ENCODE peak calls at places on chromosomes 7 and 10, in four cellular contexts. D is IMR-90, X is H1, Z is HCT116. S is an unnamed sample. For H3K4me1, the result is how much of the 10 kb centered on the place peaks cover.

GRCh38 chr10:72010234-72010992 is 46.2 kb downstream of the CHST3 start:
- DNase-seq in Z (no peak), X (no peak), D (no peak), S (no peak)

GRCh38 chr10:14153570-14154055 is 177.1 kb downstream of the FRMD4A start:
- DNase-seq in X (peak), Z (no peak), D (peak), S (no peak)

GRCh38 chr10:52232561-52233350 is 81.3 kb upstream of the DKK1 start:
- DNase-seq in D (no peak), Z (no peak), X (no peak), S (peak)

GRCh38 chr7:41656357-41656756 is 46.5 kb downstream of the INHBA start:
- DNase-seq in D (peak), X (no peak), Z (no peak), S (no peak)

GRCh38 chr10:13473986-13474385 is 54.8 kb downstream of the BEND7 start:
- DNase-seq in Z (no peak), D (no peak), X (no peak), S (no peak)

GRCh38 chr7:74231232-74231590 is 21.4 kb downstream of the LAT2 start:
- DNase-seq in X (no peak), Z (no peak), D (no peak), S (no peak)

GRCh38 chr10:76202777-76203176 is 771.4 kb downstream of the LRMDA start:
- DNase-seq in Z (no peak), D (peak), X (no peak), S (no peak)

GRCh38 chr10:113045155-113046055 is 95.4 kb downstream of the TCF7L2 start:
- DNase-seq in Z (no peak), D (peak), X (no peak), S (no peak)

GRCh38 chr7:91193141-91193540 is 71.1 kb upstream of the FZD1 start:
- DNase-seq in D (peak), Z (no peak), X (no peak), S (no peak)

GRCh38 chr10:132517951-132518521 is 19.6 kb upstream of the INPP5A start:
- DNase-seq in X (peak), Z (no peak), D (no peak), S (no peak)

DNA sequence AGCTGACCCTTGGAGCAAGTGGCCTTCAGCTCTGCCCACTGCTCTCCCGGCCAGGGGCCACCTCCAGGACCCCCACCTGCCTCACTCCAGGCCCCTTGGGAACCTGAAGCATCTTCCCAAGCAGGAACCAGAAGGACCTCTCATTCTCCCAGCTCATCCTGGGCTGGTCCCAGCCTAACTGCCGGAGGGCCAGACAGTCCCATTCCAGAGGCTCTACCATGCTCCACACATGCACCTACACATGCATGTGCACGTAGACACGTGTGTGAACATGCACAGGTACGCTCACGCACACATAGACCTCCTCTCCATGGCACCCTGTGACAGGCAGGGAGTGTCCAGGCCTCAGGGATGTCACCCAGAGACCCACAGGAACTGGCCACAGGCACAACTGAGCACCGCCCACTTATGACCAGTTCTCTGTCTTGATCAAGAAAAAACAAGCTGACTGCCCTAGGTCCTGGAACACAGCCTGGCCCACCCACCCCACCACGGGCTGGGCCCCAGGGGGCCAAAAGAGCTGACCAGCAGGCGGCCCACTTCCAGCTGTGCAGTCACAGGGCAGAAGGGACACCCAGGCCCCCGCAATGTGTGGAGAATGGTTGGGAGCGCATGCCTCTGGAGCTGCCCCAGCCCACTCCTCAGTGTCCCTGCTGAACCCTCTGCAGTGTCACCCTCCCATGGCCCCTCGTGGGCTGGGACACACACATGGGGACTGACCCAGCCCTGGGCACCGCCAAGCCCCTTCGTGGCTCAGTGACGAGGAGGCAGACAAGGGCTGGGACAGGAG is 43.4 kb downstream of the CAMK2B start:
- DNase-seq in X (no peak), Z (no peak), D (no peak), S (no peak)
- H3K4me1 ChIP-seq in X (under half), Z (under half), D (under half), S (under half)

GRCh38 chr7:5284304-5285281 is 1.9 kb downstream of the SLC29A4 start:
- DNase-seq in D (no peak), X (peak), Z (peak), S (peak)

GRCh38 chr7:5283421-5284303 is 919 bp downstream of the SLC29A4 start:
- DNase-seq in X (no peak), D (no peak), Z (no peak), S (peak)

GRCh38 chr7:5278781-5279180 is 4.0 kb upstream of the SLC29A4 start:
- DNase-seq in X (no peak), Z (no peak), D (no peak), S (no peak)

GRCh38 chr7:5279734-5280133 is 3.0 kb upstream of the SLC29A4 start:
- DNase-seq in D (no peak), Z (no peak), X (no peak), S (no peak)

GRCh38 chr7:5282464-5283316 is at the start of gene SLC29A4:
- DNase-seq in Z (peak), X (no peak), D (no peak), S (no peak)
- TF ChIP-seq CEBPB in Z (no peak), X (no peak), D (no peak), S (no peak)

DNA sequence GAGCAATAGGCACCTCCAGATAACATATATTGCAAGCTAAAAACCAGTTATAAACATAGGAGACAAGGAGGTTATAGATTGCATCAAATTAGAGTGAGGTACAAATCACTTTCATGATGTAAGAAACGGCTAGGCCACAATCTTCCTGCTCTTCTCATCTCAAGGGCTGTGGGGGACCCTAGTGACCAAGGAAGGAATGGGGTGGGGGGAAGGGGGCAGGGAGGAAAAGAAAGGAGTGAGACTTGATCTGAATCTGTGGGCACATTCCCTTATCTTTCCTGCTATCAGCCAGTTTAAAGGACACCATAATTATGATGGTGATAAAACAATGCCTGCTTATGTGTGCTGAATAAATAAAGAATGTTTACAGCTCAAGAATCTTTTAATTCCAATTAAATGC is 2.5 kb downstream of the SKIDA1 start:
- DNase-seq in X (no peak), D (no peak), Z (no peak), S (peak)
- H3K4me1 ChIP-seq in X (under half), D (under half), Z (under half), S (under half)

GRCh38 chr7:48085433-48085791 is 3.7 kb upstream of the UPP1 start:
- DNase-seq in Z (no peak), X (no peak), D (no peak), S (no peak)
- TF ChIP-seq CEBPB in Z (no peak), X (no peak), D (no peak), S (no peak)

DNA sequence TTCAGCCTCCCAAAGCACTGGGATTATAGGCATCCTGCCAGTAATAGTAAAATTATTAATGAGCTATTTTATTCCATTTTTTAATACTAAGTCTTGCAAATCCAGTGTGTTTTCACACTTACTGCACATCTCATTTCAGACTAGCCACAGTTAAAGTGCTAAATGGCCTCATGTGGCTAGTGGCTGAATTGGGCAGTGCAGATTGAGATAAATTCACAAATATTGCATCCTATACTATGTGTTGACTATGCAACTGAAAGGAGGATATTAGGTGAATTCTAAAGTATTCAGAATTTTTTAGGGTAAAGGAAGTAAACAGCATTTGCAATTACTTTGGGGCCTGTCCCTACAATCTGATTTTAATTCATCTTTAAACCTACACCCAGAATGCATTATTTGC is 10.2 kb downstream of the APBB1IP start:
- DNase-seq in X (no peak), Z (no peak), D (no peak), S (no peak)
- H3K4me1 ChIP-seq in X (under half), Z (under half), D (under half), S (under half)

DNA sequence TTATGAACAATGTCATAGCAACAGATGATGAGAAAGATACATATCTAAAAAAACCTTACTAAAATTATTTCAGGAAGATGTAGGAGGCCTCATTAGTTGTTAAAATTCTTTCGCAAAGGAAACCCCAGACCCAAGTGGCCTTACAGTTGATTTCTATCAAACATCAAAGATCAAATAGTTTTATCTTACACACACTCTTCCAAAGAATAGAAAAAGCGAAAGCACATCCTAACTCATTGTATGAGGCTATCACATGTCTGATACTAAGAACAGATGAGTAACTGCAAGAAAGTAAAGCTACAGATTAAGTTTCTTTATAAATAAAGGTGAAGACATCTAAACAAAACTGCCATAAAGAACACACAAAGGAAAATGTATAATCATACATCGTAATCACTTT is 82.9 kb upstream of the GDF10 start:
- DNase-seq in D (no peak), Z (no peak), X (no peak), S (no peak)
- TF ChIP-seq CEBPB in D (no peak), Z (no peak), X (no peak), S (no peak)

DNA sequence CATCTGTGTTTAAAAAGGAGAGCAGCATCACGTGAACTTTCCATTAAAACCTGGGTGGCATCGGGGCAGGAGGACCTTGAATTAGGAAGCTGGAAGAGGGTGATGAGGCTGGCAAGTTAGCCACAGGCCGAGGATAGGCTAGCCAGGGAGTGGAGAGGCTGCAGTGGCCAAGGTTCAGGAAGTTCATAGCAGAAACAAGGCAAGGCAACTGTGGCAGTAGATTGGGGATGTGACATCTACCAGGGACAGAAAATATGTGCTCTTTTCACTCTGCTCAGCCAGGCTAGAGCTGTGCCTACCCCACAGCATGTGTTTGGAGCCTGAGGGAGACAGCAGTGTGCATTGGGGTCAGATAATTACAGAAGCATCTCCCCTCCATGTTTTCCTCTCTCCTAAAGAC is 2.2 kb upstream of the INPP5F start:
- DNase-seq in X (no peak), D (no peak), Z (no peak), S (no peak)
- H3K4me1 ChIP-seq in X (under half), D (under half), Z (under half), S (under half)

S was measured in A549.